ENCODE peak calls at places on chromosomes 13 and 19, in seven cellular contexts. O is ascending aorta; F is AG04450; Y is GM23338; E is psoas muscle; X is neural progenitor cell; U is CD4-positive, alpha-beta memory T cell. J is an unnamed sample.

GRCh38 chr19:51799311-51799997 is 4.5 kb downstream of the FPR3 start:
- DNase-seq in O (peak; percentile 89), F (peak; percentile 76), Y (no peak), E (peak; percentile 73), X (no peak), U (no peak), J (no peak)

GRCh38 chr13:35349673-35350278 is 126.7 kb downstream of the MAB21L1 start:
- DNase-seq in O (no peak), F (no peak), Y (no peak), E (no peak), X (no peak), U (no peak), J (no peak)

GRCh38 chr13:94656766-94657165 is 55.1 kb downstream of the GPR180 start:
- DNase-seq in O (no peak), F (peak; percentile 91), Y (peak; percentile 6), E (no peak), X (no peak), U (no peak), J (no peak)

GRCh38 chr13:93116809-93117208 is 109.8 kb upstream of the GPC6 start:
- DNase-seq in O (no peak), F (no peak), Y (peak; percentile 30), E (no peak), X (no peak), U (no peak), J (no peak)

GRCh38 chr19:16070366-16070990 is 5.8 kb upstream of the TPM4 start:
- DNase-seq in O (peak; percentile 89), F (no peak), Y (no peak), E (peak; percentile 59), X (no peak), U (peak; percentile 98), J (peak; percentile 92)

GRCh38 chr19:58034476-58034790 is 608 bp downstream of the ZSCAN1 start:
- DNase-seq in O (no peak), F (no peak), Y (peak; percentile 78), E (no peak), X (peak; percentile 51), U (no peak), J (no peak)

GRCh38 chr13:79231887-79232286 is 174.2 kb downstream of the RBM26 start:
- DNase-seq in O (no peak), F (no peak), Y (no peak), E (no peak), X (no peak), U (no peak), J (no peak)

GRCh38 chr13:41678320-41678719 is 221.0 kb downstream of the RGCC start:
- DNase-seq in O (no peak), F (no peak), Y (no peak), E (no peak), X (no peak), U (no peak), J (no peak)

GRCh38 chr19:53977429-53977990 is 13.9 kb upstream of the CACNG6 start:
- DNase-seq in O (peak; percentile 87), F (peak; percentile 49), Y (peak; percentile 99), E (peak; percentile 73), X (peak; percentile 95), U (peak; percentile 77), J (peak; percentile 84)

GRCh38 chr19:46963093-46963734 is 56.4 kb upstream of the NPAS1 start:
- DNase-seq in O (no peak), F (peak; percentile 66), Y (no peak), E (no peak), X (no peak), U (no peak), J (no peak)

GRCh38 chr19:40521276-40521675 is 54.5 kb downstream of the SPTBN4 start:
- DNase-seq in O (no peak), F (no peak), Y (no peak), E (no peak), X (no peak), U (no peak), J (peak; percentile 38)

GRCh38 chr19:8615022-8615421 is 4.5 kb upstream of the ADAMTS10 start:
- DNase-seq in O (no peak), F (no peak), Y (no peak), E (no peak), X (no peak), U (no peak), J (no peak)

GRCh38 chr13:46559272-46559805 is 6.4 kb downstream of the LRCH1 start:
- DNase-seq in O (no peak), F (no peak), Y (no peak), E (no peak), X (no peak), U (no peak), J (no peak)

GRCh38 chr13:50735071-50735470 is 108.4 kb downstream of the DLEU7 start:
- DNase-seq in O (no peak), F (no peak), Y (no peak), E (no peak), X (no peak), U (no peak), J (no peak)

GRCh38 chr19:45200614-45201013 is 22.0 kb downstream of the BLOC1S3 start:
- DNase-seq in O (no peak), F (no peak), Y (peak; percentile 83), E (no peak), X (peak; percentile 76), U (no peak), J (no peak)

GRCh38 chr19:41323023-41323422 is 13.1 kb downstream of the CCDC97 start:
- DNase-seq in O (no peak), F (peak; percentile 74), Y (no peak), E (peak; percentile 58), X (no peak), U (no peak), J (no peak)

GRCh38 chr19:45467115-45467455 is 711 bp upstream of the FOSB start:
- DNase-seq in O (no peak), F (no peak), Y (peak; percentile 47), E (no peak), X (peak; percentile 53), U (no peak), J (peak; percentile 27)

GRCh38 chr13:29101404-29101803 is 281.3 kb downstream of the MTUS2 start:
- DNase-seq in O (no peak), F (no peak), Y (no peak), E (no peak), X (no peak), U (no peak), J (no peak)

GRCh38 chr13:82751221-82751620 is 1131.1 kb downstream of the SLITRK1 start:
- DNase-seq in O (no peak), F (no peak), Y (no peak), E (no peak), X (no peak), U (no peak), J (no peak)

GRCh38 chr13:30022796-30023195 is 172.4 kb upstream of the UBL3 start:
- DNase-seq in O (no peak), F (no peak), Y (no peak), E (no peak), X (no peak), U (no peak), J (no peak)

GRCh38 chr13:102277286-102277685 is 124.6 kb downstream of the FGF14 start:
- DNase-seq in O (no peak), F (no peak), Y (peak; percentile 5), E (peak; percentile 47), X (no peak), U (no peak), J (no peak)

GRCh38 chr19:46762245-46762890 is 16.1 kb upstream of the STRN4 start:
- DNase-seq in O (no peak), F (no peak), Y (no peak), E (no peak), X (no peak), U (no peak), J (no peak)

GRCh38 chr13:72255908-72256307 is 388.9 kb upstream of the DACH1 start:
- DNase-seq in O (no peak), F (no peak), Y (peak; percentile 82), E (no peak), X (peak; percentile 66), U (no peak), J (no peak)

GRCh38 chr19:46551175-46551574 is 50.0 kb upstream of the CALM3 start:
- DNase-seq in O (peak; percentile 30), F (no peak), Y (no peak), E (no peak), X (no peak), U (no peak), J (no peak)

GRCh38 chr13:50130686-50131051 is 115.4 kb downstream of the KCNRG start:
- DNase-seq in O (peak; percentile 69), F (no peak), Y (peak; percentile 44), E (no peak), X (peak; percentile 69), U (peak; percentile 69), J (peak; percentile 51)

GRCh38 chr13:35210234-35210633 is 266.3 kb downstream of the MAB21L1 start:
- DNase-seq in O (no peak), F (no peak), Y (no peak), E (no peak), X (no peak), U (no peak), J (no peak)

GRCh38 chr19:7900931-7901330 is 2.7 kb upstream of the MAP2K7 start:
- DNase-seq in O (no peak), F (no peak), Y (no peak), E (no peak), X (no peak), U (no peak), J (no peak)

GRCh38 chr19:1567116-1567847 is 843 bp downstream of the MEX3D start:
- DNase-seq in O (no peak), F (no peak), Y (no peak), E (no peak), X (peak; percentile 63), U (no peak), J (no peak)

GRCh38 chr19:1264801-1265610 is 4.1 kb upstream of the CIRBP start:
- DNase-seq in O (peak; percentile 92), F (no peak), Y (peak; percentile 87), E (peak; percentile 86), X (peak; percentile 86), U (no peak), J (peak; percentile 91)

GRCh38 chr19:13506550-13506878 is 235 bp upstream of the CACNA1A start:
- DNase-seq in O (no peak), F (peak; percentile 26), Y (peak; percentile 58), E (no peak), X (peak; percentile 57), U (no peak), J (no peak)
- H3K4me3 ChIP-seq in O (peak overlapping the region; percentile 37), F (peak overlapping the region; percentile 68), Y (peak overlapping the region; percentile 96), E (peak overlapping the region; percentile 48), X (peak overlapping the region; percentile 98), U (no peak overlapping the region), J (no peak overlapping the region)

DNA sequence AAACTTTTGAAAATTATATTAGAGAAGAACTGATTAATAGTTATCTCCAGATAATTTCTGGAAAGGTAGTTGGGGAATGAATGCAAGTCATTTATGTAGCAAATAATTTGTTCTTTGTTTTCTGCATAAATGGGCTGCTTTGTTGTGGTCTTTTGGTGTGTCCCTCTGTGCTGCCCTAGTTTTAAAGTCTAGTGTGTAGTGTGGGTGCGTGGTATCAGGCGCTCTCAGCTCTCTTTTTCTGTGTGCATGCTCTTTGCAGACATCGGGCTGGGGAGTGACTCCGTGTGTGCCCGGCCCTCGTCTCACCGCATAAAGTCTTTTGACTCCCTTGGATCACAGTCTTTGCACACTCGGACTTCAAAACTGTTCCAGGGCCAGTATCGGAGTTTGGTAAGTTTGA is 94.5 kb downstream of the ARHGEF7 start:
- DNase-seq in O (no peak), F (no peak), Y (no peak), E (no peak), X (no peak), U (no peak), J (no peak)
- H3K4me3 ChIP-seq in O (no peak overlapping the region), F (no peak overlapping the region), Y (no peak overlapping the region), E (peak overlapping the region; percentile 17), X (no peak overlapping the region), U (no peak overlapping the region), J (no peak overlapping the region)

GRCh38 chr13:27170221-27170520 is 1.4 kb downstream of the USP12 start:
- DNase-seq in O (no peak), F (no peak), Y (no peak), E (no peak), X (no peak), U (no peak), J (peak; percentile 27)
- H3K4me3 ChIP-seq in O (peak overlapping the region; percentile 86), F (peak overlapping the region; percentile 66), Y (peak overlapping the region; percentile 97), E (peak overlapping the region; percentile 73), X (peak overlapping the region; percentile 86), U (no peak overlapping the region), J (peak overlapping the region; percentile 84)

GRCh38 chr13:109783447-109783814 is 3.0 kb downstream of the IRS2 start:
- DNase-seq in O (no peak), F (no peak), Y (peak; percentile 81), E (peak; percentile 27), X (peak; percentile 30), U (no peak), J (no peak)
- H3K4me3 ChIP-seq in O (peak overlapping the region; percentile 85), F (no peak overlapping the region), Y (peak overlapping the region; percentile 69), E (peak overlapping the region; percentile 65), X (no peak overlapping the region), U (no peak overlapping the region), J (no peak overlapping the region)

J was measured in OCI-LY7.